ENCODE peak calls at places on chromosomes 4 and X, in five cellular contexts. O, F, N, E and X are unnamed samples.

GRCh38 chr4:10753326-10753725 is 68.8 kb upstream of the CLNK start:
- DNase-seq in E (no peak), F (no peak), N (no peak), O (no peak), X (no peak)

GRCh38 chr4:107751670-107752069 is 31.6 kb upstream of the PAPSS1 start:
- DNase-seq in O (no peak), F (no peak), E (no peak), N (no peak), X (no peak)

GRCh38 chrX:40166582-40166981 is 68.8 kb upstream of the BCOR start:
- DNase-seq in N (no peak), O (peak; percentile 13), F (no peak), E (no peak), X (no peak)

GRCh38 chr4:39526810-39527295 is 386 bp downstream of the UGDH start:
- DNase-seq in N (no peak), O (no peak), E (peak; percentile 16), F (no peak), X (peak; percentile 9)

GRCh38 chr4:169922632-169923276 is 103.4 kb downstream of the MFAP3L start:
- DNase-seq in F (no peak), O (peak; percentile 61), N (no peak), E (no peak), X (no peak)

GRCh38 chrX:121579016-121579760 is 531.8 kb downstream of the GLUD2 start:
- DNase-seq in E (no peak), N (peak; percentile 10), F (no peak), O (no peak), X (no peak)

GRCh38 chrX:46959101-46959500 is 46.9 kb downstream of the JADE3 start:
- DNase-seq in O (no peak), E (no peak), N (no peak), F (no peak), X (no peak)

GRCh38 chr4:56360071-56360470 is 27.2 kb downstream of the AASDH start:
- DNase-seq in F (no peak), O (no peak), N (no peak), E (no peak), X (no peak)

GRCh38 chr4:75844151-75844662 is 58.0 kb downstream of the PPEF2 start:
- DNase-seq in F (no peak), E (no peak), N (no peak), O (no peak), X (no peak)

GRCh38 chr4:128462104-128462783 is 174.6 kb upstream of the PGRMC2 start:
- DNase-seq in E (no peak), N (no peak), O (no peak), F (no peak), X (no peak)

GRCh38 chr4:574346-575161 is 1.5 kb downstream of the TMEM271 start:
- DNase-seq in N (no peak), O (no peak), E (no peak), F (no peak), X (no peak)

GRCh38 chrX:65667503-65668355 is at the start of gene MSN:
- DNase-seq in F (peak; percentile 71), E (peak; percentile 78), O (peak; percentile 52), N (peak; percentile 76), X (peak; percentile 75)

GRCh38 chr4:24598025-24598424 is 13.7 kb upstream of the DHX15 start:
- DNase-seq in O (no peak), N (peak; percentile 83), F (peak; percentile 72), E (no peak), X (no peak)

GRCh38 chr4:27789768-27790167 is 929.1 kb downstream of the STIM2 start:
- DNase-seq in N (no peak), F (no peak), E (no peak), O (no peak), X (no peak)

GRCh38 chrX:42119076-42119475 is 195.7 kb upstream of the CASK start:
- DNase-seq in N (no peak), E (no peak), O (no peak), F (no peak), X (no peak)

GRCh38 chr4:109760682-109761081 is 30.8 kb upstream of the PLA2G12A start:
- DNase-seq in O (no peak), N (no peak), E (no peak), F (no peak), X (no peak)

GRCh38 chr4:74450298-74450683 is 5.4 kb downstream of the AREG start:
- DNase-seq in N (no peak), O (no peak), F (no peak), E (no peak), X (no peak)

GRCh38 chr4:101393256-101393655 is 45.9 kb upstream of the PPP3CA start:
- DNase-seq in F (no peak), O (no peak), E (no peak), N (no peak), X (no peak)

GRCh38 chr4:2746891-2747695 is 9.0 kb downstream of the TNIP2 start:
- DNase-seq in N (no peak), O (no peak), F (no peak), E (no peak), X (no peak)

GRCh38 chr4:11098461-11098860 is 330.2 kb downstream of the HS3ST1 start:
- DNase-seq in E (no peak), F (no peak), O (no peak), N (no peak), X (no peak)

GRCh38 chr4:110163327-110164070 is 34.9 kb downstream of the ELOVL6 start:
- DNase-seq in O (no peak), E (no peak), F (no peak), N (no peak), X (no peak)

GRCh38 chr4:165369522-165369921 is 9.3 kb upstream of the CPE start:
- DNase-seq in F (no peak), E (no peak), O (no peak), N (peak; percentile 22), X (no peak)
- H3K27ac ChIP-seq in F (no peak overlapping the region), E (no peak overlapping the region), O (no peak overlapping the region), N (no peak overlapping the region), X (no peak overlapping the region)

DNA sequence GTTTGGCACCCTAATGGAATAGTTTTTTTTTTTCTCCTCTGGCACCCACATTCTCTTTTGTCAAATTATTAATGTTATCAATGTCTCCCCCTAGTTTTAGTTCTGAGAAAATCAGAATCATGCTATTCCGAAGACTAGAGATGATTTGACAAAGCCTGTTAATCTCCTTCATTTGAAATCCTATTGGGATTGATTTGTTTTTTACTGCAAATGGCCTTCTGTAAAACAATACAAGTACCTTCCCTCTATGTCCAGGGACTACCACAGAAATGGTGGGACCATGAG is 57.4 kb downstream of the UGT2B10 start:
- DNase-seq in E (no peak), O (no peak), F (no peak), N (no peak), X (no peak)
- H3K4me3 ChIP-seq in E (no peak overlapping the region), O (no peak overlapping the region), F (no peak overlapping the region), N (no peak overlapping the region), X (no peak overlapping the region)

GRCh38 chrX:107117993-107118321 is 665 bp downstream of the RBM41 start:
- DNase-seq in F (no peak), E (no peak), O (no peak), N (no peak), X (no peak)
- H3K27ac ChIP-seq in F (peak overlapping the region; percentile 85), E (peak overlapping the region; percentile 54), O (peak overlapping the region; percentile 57), N (peak overlapping the region; percentile 87), X (peak overlapping the region; percentile 59)

DNA sequence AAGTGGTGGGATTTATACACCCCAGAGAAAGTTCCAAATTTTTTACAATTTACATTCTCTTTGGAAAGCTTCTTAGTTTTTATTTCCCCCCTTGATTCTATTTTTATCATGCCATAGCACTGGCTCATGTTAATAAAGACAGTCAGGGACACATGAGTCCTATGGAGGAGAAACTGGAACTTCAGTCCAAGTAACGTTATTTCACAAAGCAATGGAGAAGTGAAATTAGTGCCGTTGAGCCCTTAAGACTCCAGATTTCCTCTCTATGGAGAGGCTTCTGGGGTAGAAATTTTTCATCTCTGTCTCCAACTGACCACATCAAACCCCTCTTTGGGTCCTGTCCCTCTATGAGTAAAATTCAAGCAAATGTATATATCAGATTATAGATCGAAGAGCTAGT is 12.8 kb upstream of the TASL start:
- DNase-seq in O (no peak), F (no peak), E (no peak), N (no peak), X (no peak)
- H3K4me3 ChIP-seq in O (no peak overlapping the region), F (no peak overlapping the region), E (no peak overlapping the region), N (no peak overlapping the region), X (no peak overlapping the region)

DNA sequence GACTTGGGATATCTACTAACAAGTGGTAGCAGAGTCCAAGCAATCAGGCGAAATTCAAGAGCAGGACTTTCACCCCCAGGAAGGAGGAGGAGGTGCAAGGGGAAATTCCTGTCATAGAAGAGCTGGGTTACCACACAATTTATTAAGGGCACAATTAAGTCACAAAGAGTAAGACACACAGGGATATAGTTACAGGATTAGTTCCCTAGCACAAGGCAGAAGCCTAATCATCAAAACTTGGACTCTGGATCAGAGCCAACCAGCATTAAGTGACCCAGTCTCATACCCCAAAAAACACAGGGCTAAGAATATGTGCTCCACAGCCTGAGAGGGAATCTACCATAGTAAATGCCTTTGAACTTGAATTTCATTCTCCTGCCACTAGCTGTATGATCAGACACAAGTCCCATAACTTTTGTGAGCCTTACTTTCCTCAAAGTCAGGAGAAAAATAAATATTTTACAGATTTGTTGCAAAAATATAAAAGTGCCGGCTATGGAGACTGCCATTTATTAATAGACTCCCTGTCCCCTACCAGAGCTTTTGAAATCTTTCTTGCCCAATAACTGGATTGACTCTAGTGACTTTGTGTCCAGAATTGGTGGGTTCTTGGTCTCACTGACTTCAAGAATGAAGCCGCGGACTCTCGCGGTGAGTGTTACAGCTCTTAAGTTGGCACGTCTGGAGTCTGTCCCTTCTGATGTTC is 87.0 kb downstream of the SYNPO2 start:
- DNase-seq in N (no peak), E (no peak), F (no peak), O (no peak), X (no peak)
- H3K27ac ChIP-seq in N (peak overlapping the region; percentile 69), E (no peak overlapping the region), F (peak overlapping the region; percentile 25), O (no peak overlapping the region), X (no peak overlapping the region)

GRCh38 chr4:26343041-26343403 is 22.2 kb downstream of the RBPJ start:
- DNase-seq in O (no peak), N (no peak), E (no peak), F (no peak), X (no peak)

GRCh38 chr4:26345541-26345940 is 24.7 kb downstream of the RBPJ start:
- DNase-seq in F (no peak), O (no peak), E (no peak), N (no peak), X (no peak)

GRCh38 chr4:26349496-26349895 is 28.7 kb downstream of the RBPJ start:
- DNase-seq in N (no peak), O (no peak), F (no peak), E (no peak), X (no peak)

GRCh38 chr4:26344901-26345300 is 24.1 kb downstream of the RBPJ start:
- DNase-seq in N (no peak), E (no peak), O (no peak), F (no peak), X (no peak)

GRCh38 chr4:26346203-26346620 is 25.4 kb downstream of the RBPJ start:
- DNase-seq in F (peak; percentile 40), O (no peak), N (no peak), E (no peak), X (peak; percentile 46)
- H3K4me3 ChIP-seq in F (peak overlapping the region; percentile 17), O (peak overlapping the region; percentile 53), N (no peak overlapping the region), E (no peak overlapping the region), X (no peak overlapping the region)

DNA sequence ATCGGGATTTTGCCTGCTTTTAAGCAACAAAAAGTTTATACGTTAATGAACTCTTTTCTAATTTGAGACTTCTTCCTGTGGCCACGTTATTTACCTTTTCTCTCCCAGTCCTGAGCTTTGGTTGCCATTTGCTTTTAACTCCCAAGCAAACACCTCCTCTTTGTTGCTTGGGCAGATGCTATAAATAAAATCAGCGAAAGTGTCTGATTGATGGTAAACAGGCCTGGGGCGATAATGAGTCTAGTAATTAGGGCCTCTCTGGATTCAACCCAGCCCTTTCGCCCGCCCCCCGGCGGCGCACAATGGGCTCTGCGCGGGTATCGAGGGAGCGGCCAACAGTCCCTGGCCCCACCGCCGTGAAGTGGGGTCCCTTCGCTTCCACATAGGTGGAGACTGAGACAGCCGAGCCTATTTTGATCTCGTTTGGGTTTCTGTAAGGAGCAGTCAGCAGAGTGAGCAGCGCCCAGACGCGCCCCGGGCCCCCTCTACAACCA is 791 bp downstream of the CLGN start:
- DNase-seq in E (no peak), F (no peak), N (no peak), O (peak; percentile 50), X (no peak)
- H3K27ac ChIP-seq in E (no peak overlapping the region), F (peak overlapping the region; percentile 50), N (no peak overlapping the region), O (no peak overlapping the region), X (no peak overlapping the region)